ENCODE peak calls at places on chromosomes 3 and 15, in seven cellular contexts. C, E, G, L, Z, K and T are unnamed samples.

GRCh38 chr3:135503429-135504083 is 462.0 kb upstream of the PPP2R3A start:
- DNase-seq in C (peak; percentile 83), E (peak; percentile 50), G (peak; percentile 92), L (peak; percentile 78), Z (no peak), K (peak; percentile 39), T (peak; percentile 20)

GRCh38 chr3:155154255-155154654 is 74.1 kb downstream of the MME start:
- DNase-seq in C (no peak), E (no peak), G (no peak), L (no peak), Z (no peak), K (no peak), T (no peak)

GRCh38 chr3:57825116-57825515 is 69.0 kb downstream of the SLMAP start:
- DNase-seq in C (no peak), E (no peak), G (no peak), L (no peak), Z (no peak), K (no peak), T (no peak)

GRCh38 chr3:106820726-106821362 is 556.4 kb upstream of the CCDC54 start:
- DNase-seq in C (no peak), E (no peak), G (no peak), L (no peak), Z (no peak), K (no peak), T (no peak)

GRCh38 chr3:16050641-16051467 is 123.6 kb upstream of the GALNT15 start:
- DNase-seq in C (no peak), E (no peak), G (peak; percentile 11), L (no peak), Z (peak; percentile 51), K (no peak), T (no peak)

GRCh38 chr3:133152056-133152455 is 113.9 kb downstream of the TMEM108 start:
- DNase-seq in C (no peak), E (no peak), G (no peak), L (no peak), Z (no peak), K (no peak), T (no peak)

GRCh38 chr3:134299185-134299887 is 48.7 kb upstream of the RYK start:
- DNase-seq in C (no peak), E (no peak), G (peak; percentile 46), L (peak; percentile 45), Z (no peak), K (no peak), T (no peak)

GRCh38 chr3:187211532-187212274 is 14.4 kb downstream of the RTP1 start:
- DNase-seq in C (no peak), E (no peak), G (no peak), L (no peak), Z (no peak), K (no peak), T (no peak)

GRCh38 chr15:55587321-55588069 is 650 bp downstream of the PYGO1 start:
- DNase-seq in C (no peak), E (peak; percentile 68), G (peak; percentile 89), L (peak; percentile 64), Z (no peak), K (no peak), T (peak; percentile 31)

GRCh38 chr3:61682671-61683408 is 121.5 kb downstream of the PTPRG start:
- DNase-seq in C (no peak), E (no peak), G (no peak), L (no peak), Z (no peak), K (no peak), T (no peak)

GRCh38 chr3:16423298-16423697 is 90.2 kb downstream of the RFTN1 start:
- DNase-seq in C (no peak), E (no peak), G (no peak), L (no peak), Z (no peak), K (no peak), T (no peak)

GRCh38 chr15:83708328-83708727 is 54.4 kb downstream of the ADAMTSL3 start:
- DNase-seq in C (no peak), E (no peak), G (no peak), L (no peak), Z (no peak), K (no peak), T (no peak)

GRCh38 chr15:91356083-91356482 is 256.0 kb downstream of the SV2B start:
- DNase-seq in C (no peak), E (no peak), G (no peak), L (no peak), Z (no peak), K (no peak), T (no peak)

GRCh38 chr3:126112531-126113237 is 28.8 kb upstream of the SLC41A3 start:
- DNase-seq in C (peak; percentile 3), E (no peak), G (no peak), L (no peak), Z (no peak), K (no peak), T (no peak)

GRCh38 chr3:111069974-111070751 is 1.5 kb upstream of the NECTIN3 start:
- DNase-seq in C (peak; percentile 24), E (peak; percentile 9), G (peak; percentile 64), L (peak; percentile 23), Z (no peak), K (no peak), T (no peak)

GRCh38 chr3:143358155-143358792 is 238.7 kb downstream of the CHST2 start:
- DNase-seq in C (no peak), E (no peak), G (no peak), L (no peak), Z (no peak), K (no peak), T (no peak)

GRCh38 chr15:71649894-71650293 is 160.5 kb upstream of the NR2E3 start:
- DNase-seq in C (no peak), E (no peak), G (no peak), L (no peak), Z (no peak), K (no peak), T (no peak)

GRCh38 chr3:79183496-79183895 is 584.3 kb downstream of the ROBO1 start:
- DNase-seq in C (no peak), E (no peak), G (no peak), L (no peak), Z (no peak), K (no peak), T (no peak)

GRCh38 chr3:120468635-120469295 is 18.0 kb upstream of the FSTL1 start:
- DNase-seq in C (no peak), E (no peak), G (no peak), L (peak; percentile 15), Z (no peak), K (no peak), T (no peak)

GRCh38 chr15:63503739-63504246 is 600 bp upstream of the USP3 start:
- DNase-seq in C (peak; percentile 22), E (no peak), G (peak; percentile 66), L (peak; percentile 54), Z (peak; percentile 41), K (peak; percentile 51), T (peak; percentile 71)

GRCh38 chr3:12986031-12986430 is 87.2 kb downstream of the IQSEC1 start:
- DNase-seq in C (no peak), E (no peak), G (no peak), L (no peak), Z (no peak), K (no peak), T (no peak)

GRCh38 chr15:75049392-75049791 is 26.0 kb downstream of the PPCDC start:
- DNase-seq in C (peak; percentile 86), E (no peak), G (no peak), L (no peak), Z (no peak), K (no peak), T (no peak)

GRCh38 chr15:74384566-74385441 is 17.4 kb upstream of the CYP11A1 start:
- DNase-seq in C (no peak), E (no peak), G (no peak), L (no peak), Z (no peak), K (peak; percentile 84), T (no peak)

GRCh38 chr3:147008886-147009285 is 397.5 kb downstream of the ZIC4 start:
- DNase-seq in C (no peak), E (no peak), G (no peak), L (no peak), Z (no peak), K (no peak), T (no peak)

GRCh38 chr15:34039506-34040123 is 611 bp upstream of the AVEN start:
- DNase-seq in C (no peak), E (no peak), G (peak; percentile 59), L (no peak), Z (peak; percentile 21), K (peak; percentile 60), T (no peak)

GRCh38 chr3:59334585-59334984 is 284.8 kb upstream of the CFAP20DC start:
- DNase-seq in C (no peak), E (no peak), G (no peak), L (no peak), Z (no peak), K (no peak), T (no peak)

GRCh38 chr3:192514754-192515660 is 212.3 kb downstream of the FGF12 start:
- DNase-seq in C (peak; percentile 48), E (no peak), G (peak; percentile 83), L (no peak), Z (no peak), K (no peak), T (no peak)

GRCh38 chr3:123488641-123489347 is 39.9 kb upstream of the ADCY5 start:
- DNase-seq in C (no peak), E (no peak), G (no peak), L (no peak), Z (no peak), K (no peak), T (no peak)

GRCh38 chr3:63303238-63303637 is 25.1 kb downstream of the SYNPR start:
- DNase-seq in C (no peak), E (no peak), G (no peak), L (no peak), Z (no peak), K (no peak), T (no peak)

GRCh38 chr3:38805765-38806386 is 10.1 kb downstream of the SCN10A start:
- DNase-seq in C (no peak), E (peak; percentile 33), G (peak; percentile 96), L (peak; percentile 75), Z (peak; percentile 84), K (peak; percentile 49), T (peak; percentile 60)

GRCh38 chr3:40745381-40746106 is 220.8 kb downstream of the ZNF621 start:
- DNase-seq in C (no peak), E (no peak), G (no peak), L (no peak), Z (no peak), K (no peak), T (no peak)

GRCh38 chr3:196486263-196486662 is 17.3 kb downstream of the RNF168 start:
- DNase-seq in C (no peak), E (no peak), G (peak; percentile 7), L (peak; percentile 37), Z (no peak), K (no peak), T (no peak)